ENCODE peak calls at places on chromosome 14, in six cellular contexts. One of them, this sample, is unnamed.

GRCh38 chr14:85252011-85252410 is 277.9 kb upstream of the FLRT2 start:
- DNase-seq in tibial nerve: no peak
- DNase-seq in A673: no peak
- DNase-seq in left lung: no peak
- DNase-seq in prostate gland: no peak
- DNase-seq in lung: no peak
- DNase-seq in this sample: no peak

GRCh38 chr14:54893151-54893760 is 9.4 kb downstream of the GCH1 start:
- DNase-seq in lung: no peak
- DNase-seq in tibial nerve: peak
- DNase-seq in prostate gland: no peak
- DNase-seq in A673: peak
- DNase-seq in left lung: no peak
- DNase-seq in this sample: peak

GRCh38 chr14:72261068-72261467 is 328.8 kb downstream of the RGS6 start:
- DNase-seq in A673: no peak
- DNase-seq in lung: no peak
- DNase-seq in prostate gland: no peak
- DNase-seq in left lung: no peak
- DNase-seq in tibial nerve: no peak
- DNase-seq in this sample: no peak

GRCh38 chr14:45085004-45085403 is 1.1 kb downstream of the PRPF39 start:
- DNase-seq in tibial nerve: no peak
- DNase-seq in lung: no peak
- DNase-seq in left lung: no peak
- DNase-seq in A673: peak
- DNase-seq in prostate gland: no peak
- DNase-seq in this sample: no peak

GRCh38 chr14:89401783-89402182 is 15.2 kb downstream of the FOXN3 start:
- DNase-seq in lung: no peak
- DNase-seq in tibial nerve: no peak
- DNase-seq in A673: no peak
- DNase-seq in prostate gland: no peak
- DNase-seq in left lung: no peak
- DNase-seq in this sample: no peak

GRCh38 chr14:89025581-89026236 is 201.3 kb downstream of the TTC8 start:
- DNase-seq in prostate gland: no peak
- DNase-seq in tibial nerve: no peak
- DNase-seq in lung: no peak
- DNase-seq in A673: peak
- DNase-seq in left lung: peak
- DNase-seq in this sample: peak

GRCh38 chr14:94897092-94897491 is 127.2 kb upstream of the GSC start:
- DNase-seq in A673: peak
- DNase-seq in prostate gland: no peak
- DNase-seq in left lung: no peak
- DNase-seq in lung: no peak
- DNase-seq in tibial nerve: no peak
- DNase-seq in this sample: no peak

GRCh38 chr14:51774209-51774608 is 86.2 kb upstream of the GNG2 start:
- DNase-seq in A673: peak
- DNase-seq in left lung: no peak
- DNase-seq in lung: no peak
- DNase-seq in tibial nerve: no peak
- DNase-seq in prostate gland: no peak
- DNase-seq in this sample: no peak

GRCh38 chr14:105368426-105368825 is 29.9 kb upstream of the TEX22 start:
- DNase-seq in lung: no peak
- DNase-seq in left lung: no peak
- DNase-seq in tibial nerve: no peak
- DNase-seq in prostate gland: no peak
- DNase-seq in A673: no peak
- DNase-seq in this sample: no peak

GRCh38 chr14:77299776-77300175 is 20.9 kb downstream of the POMT2 start:
- DNase-seq in lung: no peak
- DNase-seq in prostate gland: no peak
- DNase-seq in A673: no peak
- DNase-seq in tibial nerve: no peak
- DNase-seq in left lung: no peak
- DNase-seq in this sample: no peak

GRCh38 chr14:79417961-79418360 is 793.3 kb downstream of the DIO2 start:
- DNase-seq in prostate gland: no peak
- DNase-seq in A673: no peak
- DNase-seq in lung: no peak
- DNase-seq in tibial nerve: no peak
- DNase-seq in left lung: no peak
- DNase-seq in this sample: no peak

GRCh38 chr14:63895510-63895909 is 42.7 kb downstream of the SYNE2 start:
- DNase-seq in lung: no peak
- DNase-seq in A673: no peak
- DNase-seq in tibial nerve: no peak
- DNase-seq in left lung: no peak
- DNase-seq in prostate gland: no peak
- DNase-seq in this sample: no peak

GRCh38 chr14:80134321-80134720 is 77.0 kb downstream of the DIO2 start:
- DNase-seq in A673: no peak
- DNase-seq in left lung: no peak
- DNase-seq in tibial nerve: no peak
- DNase-seq in lung: no peak
- DNase-seq in prostate gland: no peak
- DNase-seq in this sample: no peak

GRCh38 chr14:105851716-105852377 is 325.5 kb downstream of the TMEM121 start:
- DNase-seq in tibial nerve: no peak
- DNase-seq in left lung: peak
- DNase-seq in prostate gland: no peak
- DNase-seq in lung: no peak
- DNase-seq in A673: no peak
- DNase-seq in this sample: no peak

GRCh38 chr14:55847766-55848165 is 267.8 kb downstream of the KTN1 start:
- DNase-seq in left lung: no peak
- DNase-seq in A673: no peak
- DNase-seq in prostate gland: no peak
- DNase-seq in lung: no peak
- DNase-seq in tibial nerve: no peak
- DNase-seq in this sample: no peak

GRCh38 chr14:49589387-49589786 is 3.2 kb upstream of the RPS29 start:
- DNase-seq in lung: no peak
- DNase-seq in tibial nerve: no peak
- DNase-seq in left lung: no peak
- DNase-seq in prostate gland: no peak
- DNase-seq in A673: no peak
- DNase-seq in this sample: no peak

GRCh38 chr14:46053221-46053620 is 598.4 kb downstream of the RPL10L start:
- DNase-seq in left lung: no peak
- DNase-seq in lung: no peak
- DNase-seq in prostate gland: no peak
- DNase-seq in A673: no peak
- DNase-seq in tibial nerve: no peak
- DNase-seq in this sample: no peak

GRCh38 chr14:50542941-50543418 is 10.6 kb upstream of the MAP4K5 start:
- DNase-seq in A673: peak
- DNase-seq in tibial nerve: peak
- DNase-seq in left lung: no peak
- DNase-seq in lung: peak
- DNase-seq in prostate gland: peak
- DNase-seq in this sample: peak

GRCh38 chr14:70188608-70189540 is at the start of gene SLC8A3:
- DNase-seq in tibial nerve: no peak
- DNase-seq in A673: peak
- DNase-seq in lung: no peak
- DNase-seq in prostate gland: peak
- DNase-seq in left lung: peak
- DNase-seq in this sample: no peak

GRCh38 chr14:87643005-87643404 is 350.0 kb downstream of the GALC start:
- DNase-seq in tibial nerve: peak
- DNase-seq in A673: peak
- DNase-seq in lung: peak
- DNase-seq in left lung: no peak
- DNase-seq in prostate gland: no peak
- DNase-seq in this sample: no peak

GRCh38 chr14:26934151-26934550 is 336.3 kb upstream of the NOVA1 start:
- DNase-seq in left lung: no peak
- DNase-seq in A673: no peak
- DNase-seq in tibial nerve: no peak
- DNase-seq in lung: no peak
- DNase-seq in prostate gland: no peak
- DNase-seq in this sample: no peak

GRCh38 chr14:89276424-89276975 is 140.5 kb downstream of the FOXN3 start:
- DNase-seq in lung: no peak
- DNase-seq in tibial nerve: no peak
- DNase-seq in prostate gland: no peak
- DNase-seq in left lung: no peak
- DNase-seq in A673: no peak
- DNase-seq in this sample: no peak

GRCh38 chr14:89652352-89652751 is 235.3 kb upstream of the FOXN3 start:
- DNase-seq in prostate gland: no peak
- DNase-seq in left lung: no peak
- DNase-seq in A673: no peak
- DNase-seq in lung: no peak
- DNase-seq in tibial nerve: no peak
- DNase-seq in this sample: no peak

GRCh38 chr14:76844223-76844622 is 18.0 kb downstream of the LRRC74A start:
- DNase-seq in left lung: no peak
- DNase-seq in tibial nerve: peak
- DNase-seq in lung: peak
- DNase-seq in prostate gland: no peak
- DNase-seq in A673: peak
- DNase-seq in this sample: no peak

DNA sequence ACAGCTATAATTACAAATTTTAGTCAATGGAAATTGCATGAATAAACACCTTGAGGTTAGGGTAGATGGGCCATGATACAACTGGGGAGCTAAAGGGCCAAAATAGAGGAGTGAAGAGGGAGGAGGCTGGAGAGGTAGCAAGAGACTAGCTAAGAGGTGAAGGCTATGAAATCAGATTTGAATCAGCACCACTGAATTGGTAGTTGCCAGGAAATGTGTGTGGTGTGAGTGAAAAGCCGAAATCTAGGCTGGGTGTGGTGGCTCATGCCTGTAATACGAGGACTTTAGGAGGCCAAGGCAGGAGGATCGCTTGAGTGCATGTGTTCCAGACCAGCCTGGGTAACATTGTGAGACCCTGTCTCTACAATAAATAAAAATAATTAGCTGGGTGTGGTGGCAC is 22.7 kb downstream of the YY1 start:
- DNase-seq in left lung: no peak
- DNase-seq in lung: no peak
- DNase-seq in prostate gland: no peak
- DNase-seq in A673: no peak
- DNase-seq in tibial nerve: no peak
- DNase-seq in this sample: no peak
- H3K27ac ChIP-seq in left lung: no peak
- H3K27ac ChIP-seq in lung: no peak
- H3K27ac ChIP-seq in prostate gland: no peak
- H3K27ac ChIP-seq in A673: no peak
- H3K27ac ChIP-seq in tibial nerve: no peak
- H3K27ac ChIP-seq in this sample: no peak

GRCh38 chr14:92649934-92650545 is 98.4 kb downstream of the LGMN start:
- DNase-seq in left lung: peak
- DNase-seq in lung: peak
- DNase-seq in A673: no peak
- DNase-seq in tibial nerve: peak
- DNase-seq in prostate gland: peak
- DNase-seq in this sample: no peak

GRCh38 chr14:92651106-92651792 is 97.2 kb downstream of the LGMN start:
- DNase-seq in tibial nerve: no peak
- DNase-seq in prostate gland: no peak
- DNase-seq in lung: peak
- DNase-seq in A673: no peak
- DNase-seq in left lung: peak
- DNase-seq in this sample: no peak

GRCh38 chr14:92653162-92653651 is 95.2 kb downstream of the LGMN start:
- DNase-seq in tibial nerve: no peak
- DNase-seq in left lung: peak
- DNase-seq in A673: no peak
- DNase-seq in prostate gland: no peak
- DNase-seq in lung: no peak
- DNase-seq in this sample: no peak

GRCh38 chr14:92652413-92653151 is 95.8 kb downstream of the LGMN start:
- DNase-seq in lung: no peak
- DNase-seq in left lung: peak
- DNase-seq in tibial nerve: no peak
- DNase-seq in A673: no peak
- DNase-seq in prostate gland: no peak
- DNase-seq in this sample: no peak

GRCh38 chr14:92651793-92652382 is 96.5 kb downstream of the LGMN start:
- DNase-seq in left lung: peak
- DNase-seq in tibial nerve: peak
- DNase-seq in prostate gland: no peak
- DNase-seq in lung: peak
- DNase-seq in A673: no peak
- DNase-seq in this sample: no peak
- H3K27ac ChIP-seq in left lung: peak
- H3K27ac ChIP-seq in tibial nerve: peak
- H3K27ac ChIP-seq in prostate gland: peak
- H3K27ac ChIP-seq in lung: peak
- H3K27ac ChIP-seq in A673: no peak
- H3K27ac ChIP-seq in this sample: no peak

DNA sequence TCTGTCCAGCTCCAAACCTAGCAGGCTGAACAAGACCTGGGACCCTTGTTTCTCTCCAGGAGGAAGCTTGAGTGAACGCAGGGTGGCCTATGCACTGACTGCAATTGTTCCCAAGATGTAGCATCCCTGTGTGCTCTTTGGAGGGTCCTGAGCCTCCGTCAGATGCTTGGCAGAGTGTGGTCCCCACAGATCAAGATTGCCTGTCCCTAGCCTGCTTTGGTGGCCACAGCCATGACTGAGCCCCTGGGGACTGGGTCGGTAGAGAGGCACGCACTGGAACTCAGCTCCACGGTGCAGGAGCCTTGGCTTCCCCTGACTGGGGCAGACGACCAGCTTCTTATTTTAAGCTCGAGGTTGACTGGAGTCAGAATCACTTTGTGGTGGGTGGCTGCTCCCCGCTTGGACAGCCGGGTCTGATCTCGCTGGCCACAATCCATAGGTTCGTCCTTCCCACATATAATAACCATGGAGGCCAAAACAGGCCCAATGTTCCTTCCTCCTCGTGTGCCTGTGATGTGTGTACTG is 97.8 kb downstream of the LGMN start:
- DNase-seq in tibial nerve: no peak
- DNase-seq in lung: no peak
- DNase-seq in A673: no peak
- DNase-seq in left lung: no peak
- DNase-seq in prostate gland: no peak
- DNase-seq in this sample: no peak
- H3K27ac ChIP-seq in tibial nerve: peak
- H3K27ac ChIP-seq in lung: peak
- H3K27ac ChIP-seq in A673: no peak
- H3K27ac ChIP-seq in left lung: peak
- H3K27ac ChIP-seq in prostate gland: peak
- H3K27ac ChIP-seq in this sample: no peak

GRCh38 chr14:73774244-73774575 is 60.0 kb upstream of the PNMA1 start:
- DNase-seq in left lung: no peak
- DNase-seq in tibial nerve: no peak
- DNase-seq in prostate gland: no peak
- DNase-seq in A673: no peak
- DNase-seq in lung: no peak
- DNase-seq in this sample: no peak
- H3K27ac ChIP-seq in left lung: no peak
- H3K27ac ChIP-seq in tibial nerve: peak
- H3K27ac ChIP-seq in prostate gland: no peak
- H3K27ac ChIP-seq in A673: peak
- H3K27ac ChIP-seq in lung: peak
- H3K27ac ChIP-seq in this sample: no peak